ENCODE peak calls at places on chromosomes 7 and 10, in nine cellular contexts. One of them, this sample, is unnamed.

GRCh38 chr7:2175514-2175913 is 57.2 kb downstream of the MAD1L1 start:
- DNase-seq in T follicular helper cell: no peak
- DNase-seq in kidney glomerular epithelial cell: peak
- DNase-seq in AG10803: peak
- DNase-seq in LoVo: peak
- DNase-seq in progenitor cell of endocrine pancreas: no peak
- DNase-seq in activated T-cell treated with anti-CD3 and anti-CD28 coated beads, Interleukin-2, amount 50 U/mL, for 1 hour: no peak
- DNase-seq in HEK293T: no peak
- DNase-seq in T-helper 1 cell: no peak
- DNase-seq in this sample: peak

GRCh38 chr7:149093228-149093627 is 2.7 kb upstream of the ZNF786 start:
- DNase-seq in T follicular helper cell: no peak
- DNase-seq in kidney glomerular epithelial cell: no peak
- DNase-seq in AG10803: no peak
- DNase-seq in LoVo: no peak
- DNase-seq in progenitor cell of endocrine pancreas: no peak
- DNase-seq in activated T-cell treated with anti-CD3 and anti-CD28 coated beads, Interleukin-2, amount 50 U/mL, for 1 hour: no peak
- DNase-seq in HEK293T: no peak
- DNase-seq in T-helper 1 cell: no peak
- DNase-seq in this sample: no peak

GRCh38 chr7:2123360-2123759 is 109.4 kb downstream of the MAD1L1 start:
- DNase-seq in T follicular helper cell: no peak
- DNase-seq in kidney glomerular epithelial cell: no peak
- DNase-seq in AG10803: no peak
- DNase-seq in LoVo: no peak
- DNase-seq in progenitor cell of endocrine pancreas: no peak
- DNase-seq in activated T-cell treated with anti-CD3 and anti-CD28 coated beads, Interleukin-2, amount 50 U/mL, for 1 hour: no peak
- DNase-seq in HEK293T: no peak
- DNase-seq in T-helper 1 cell: no peak
- DNase-seq in this sample: no peak

GRCh38 chr7:73976761-73977625 is 51.0 kb upstream of the ELN start:
- DNase-seq in T follicular helper cell: no peak
- DNase-seq in kidney glomerular epithelial cell: no peak
- DNase-seq in AG10803: peak
- DNase-seq in LoVo: no peak
- DNase-seq in progenitor cell of endocrine pancreas: no peak
- DNase-seq in activated T-cell treated with anti-CD3 and anti-CD28 coated beads, Interleukin-2, amount 50 U/mL, for 1 hour: no peak
- DNase-seq in HEK293T: no peak
- DNase-seq in T-helper 1 cell: no peak
- DNase-seq in this sample: no peak

GRCh38 chr7:143256325-143256724 is 6.9 kb upstream of the GSTK1 start:
- DNase-seq in T follicular helper cell: no peak
- DNase-seq in kidney glomerular epithelial cell: no peak
- DNase-seq in AG10803: no peak
- DNase-seq in LoVo: no peak
- DNase-seq in progenitor cell of endocrine pancreas: no peak
- DNase-seq in activated T-cell treated with anti-CD3 and anti-CD28 coated beads, Interleukin-2, amount 50 U/mL, for 1 hour: no peak
- DNase-seq in HEK293T: no peak
- DNase-seq in T-helper 1 cell: no peak
- DNase-seq in this sample: no peak

GRCh38 chr7:47471358-47471703 is 110.6 kb downstream of the TNS3 start:
- DNase-seq in T follicular helper cell: no peak
- DNase-seq in kidney glomerular epithelial cell: no peak
- DNase-seq in AG10803: no peak
- DNase-seq in LoVo: no peak
- DNase-seq in progenitor cell of endocrine pancreas: no peak
- DNase-seq in activated T-cell treated with anti-CD3 and anti-CD28 coated beads, Interleukin-2, amount 50 U/mL, for 1 hour: no peak
- DNase-seq in HEK293T: no peak
- DNase-seq in T-helper 1 cell: no peak
- DNase-seq in this sample: no peak

GRCh38 chr10:97434055-97434454 is 8.1 kb downstream of the PGAM1 start:
- DNase-seq in T follicular helper cell: no peak
- DNase-seq in kidney glomerular epithelial cell: no peak
- DNase-seq in AG10803: no peak
- DNase-seq in LoVo: no peak
- DNase-seq in progenitor cell of endocrine pancreas: no peak
- DNase-seq in activated T-cell treated with anti-CD3 and anti-CD28 coated beads, Interleukin-2, amount 50 U/mL, for 1 hour: no peak
- DNase-seq in HEK293T: no peak
- DNase-seq in T-helper 1 cell: no peak
- DNase-seq in this sample: no peak

GRCh38 chr7:13848576-13849527 is 140.6 kb downstream of the ETV1 start:
- DNase-seq in T follicular helper cell: no peak
- DNase-seq in kidney glomerular epithelial cell: no peak
- DNase-seq in AG10803: peak
- DNase-seq in LoVo: no peak
- DNase-seq in progenitor cell of endocrine pancreas: no peak
- DNase-seq in activated T-cell treated with anti-CD3 and anti-CD28 coated beads, Interleukin-2, amount 50 U/mL, for 1 hour: no peak
- DNase-seq in HEK293T: no peak
- DNase-seq in T-helper 1 cell: no peak
- DNase-seq in this sample: no peak

GRCh38 chr7:132169730-132170129 is 406.5 kb downstream of the PLXNA4 start:
- DNase-seq in T follicular helper cell: no peak
- DNase-seq in kidney glomerular epithelial cell: no peak
- DNase-seq in AG10803: no peak
- DNase-seq in LoVo: no peak
- DNase-seq in progenitor cell of endocrine pancreas: no peak
- DNase-seq in activated T-cell treated with anti-CD3 and anti-CD28 coated beads, Interleukin-2, amount 50 U/mL, for 1 hour: no peak
- DNase-seq in HEK293T: no peak
- DNase-seq in T-helper 1 cell: no peak
- DNase-seq in this sample: no peak

GRCh38 chr10:44353721-44354120 is 31.2 kb downstream of the CXCL12 start:
- DNase-seq in T follicular helper cell: no peak
- DNase-seq in kidney glomerular epithelial cell: no peak
- DNase-seq in AG10803: no peak
- DNase-seq in LoVo: no peak
- DNase-seq in progenitor cell of endocrine pancreas: no peak
- DNase-seq in activated T-cell treated with anti-CD3 and anti-CD28 coated beads, Interleukin-2, amount 50 U/mL, for 1 hour: no peak
- DNase-seq in HEK293T: no peak
- DNase-seq in T-helper 1 cell: no peak
- DNase-seq in this sample: no peak

GRCh38 chr7:29917583-29917982 is 72.0 kb downstream of the SCRN1 start:
- DNase-seq in T follicular helper cell: no peak
- DNase-seq in kidney glomerular epithelial cell: no peak
- DNase-seq in AG10803: no peak
- DNase-seq in LoVo: no peak
- DNase-seq in progenitor cell of endocrine pancreas: no peak
- DNase-seq in activated T-cell treated with anti-CD3 and anti-CD28 coated beads, Interleukin-2, amount 50 U/mL, for 1 hour: no peak
- DNase-seq in HEK293T: no peak
- DNase-seq in T-helper 1 cell: no peak
- DNase-seq in this sample: no peak

GRCh38 chr10:30359373-30360206 is 10.5 kb upstream of the MTPAP start:
- DNase-seq in T follicular helper cell: peak
- DNase-seq in kidney glomerular epithelial cell: peak
- DNase-seq in AG10803: peak
- DNase-seq in LoVo: peak
- DNase-seq in progenitor cell of endocrine pancreas: peak
- DNase-seq in activated T-cell treated with anti-CD3 and anti-CD28 coated beads, Interleukin-2, amount 50 U/mL, for 1 hour: peak
- DNase-seq in HEK293T: peak
- DNase-seq in T-helper 1 cell: peak
- DNase-seq in this sample: peak

GRCh38 chr7:76048668-76048988 is 722 bp downstream of the MDH2 start:
- DNase-seq in T follicular helper cell: no peak
- DNase-seq in kidney glomerular epithelial cell: no peak
- DNase-seq in AG10803: no peak
- DNase-seq in LoVo: peak
- DNase-seq in progenitor cell of endocrine pancreas: no peak
- DNase-seq in activated T-cell treated with anti-CD3 and anti-CD28 coated beads, Interleukin-2, amount 50 U/mL, for 1 hour: peak
- DNase-seq in HEK293T: peak
- DNase-seq in T-helper 1 cell: no peak
- DNase-seq in this sample: no peak

GRCh38 chr10:76115471-76116155 is 684.2 kb downstream of the LRMDA start:
- DNase-seq in T follicular helper cell: no peak
- DNase-seq in kidney glomerular epithelial cell: no peak
- DNase-seq in AG10803: no peak
- DNase-seq in LoVo: no peak
- DNase-seq in progenitor cell of endocrine pancreas: no peak
- DNase-seq in activated T-cell treated with anti-CD3 and anti-CD28 coated beads, Interleukin-2, amount 50 U/mL, for 1 hour: no peak
- DNase-seq in HEK293T: no peak
- DNase-seq in T-helper 1 cell: no peak
- DNase-seq in this sample: no peak

GRCh38 chr7:14835399-14835798 is 67.2 kb downstream of the DGKB start:
- DNase-seq in T follicular helper cell: no peak
- DNase-seq in kidney glomerular epithelial cell: no peak
- DNase-seq in AG10803: no peak
- DNase-seq in LoVo: no peak
- DNase-seq in progenitor cell of endocrine pancreas: no peak
- DNase-seq in activated T-cell treated with anti-CD3 and anti-CD28 coated beads, Interleukin-2, amount 50 U/mL, for 1 hour: no peak
- DNase-seq in HEK293T: no peak
- DNase-seq in T-helper 1 cell: no peak
- DNase-seq in this sample: no peak

GRCh38 chr10:47370015-47370767 is 13.9 kb downstream of the ZNF488 start:
- DNase-seq in T follicular helper cell: no peak
- DNase-seq in kidney glomerular epithelial cell: no peak
- DNase-seq in AG10803: no peak
- DNase-seq in LoVo: no peak
- DNase-seq in progenitor cell of endocrine pancreas: no peak
- DNase-seq in activated T-cell treated with anti-CD3 and anti-CD28 coated beads, Interleukin-2, amount 50 U/mL, for 1 hour: no peak
- DNase-seq in HEK293T: no peak
- DNase-seq in T-helper 1 cell: no peak
- DNase-seq in this sample: no peak

GRCh38 chr10:93261089-93261488 is 187.4 kb downstream of the CYP26A1 start:
- DNase-seq in T follicular helper cell: no peak
- DNase-seq in kidney glomerular epithelial cell: no peak
- DNase-seq in AG10803: no peak
- DNase-seq in LoVo: no peak
- DNase-seq in progenitor cell of endocrine pancreas: no peak
- DNase-seq in activated T-cell treated with anti-CD3 and anti-CD28 coated beads, Interleukin-2, amount 50 U/mL, for 1 hour: no peak
- DNase-seq in HEK293T: no peak
- DNase-seq in T-helper 1 cell: no peak
- DNase-seq in this sample: no peak

GRCh38 chr7:45881759-45882464 is 6.4 kb upstream of the IGFBP1 start:
- DNase-seq in T follicular helper cell: no peak
- DNase-seq in kidney glomerular epithelial cell: peak
- DNase-seq in AG10803: peak
- DNase-seq in LoVo: peak
- DNase-seq in progenitor cell of endocrine pancreas: no peak
- DNase-seq in activated T-cell treated with anti-CD3 and anti-CD28 coated beads, Interleukin-2, amount 50 U/mL, for 1 hour: no peak
- DNase-seq in HEK293T: no peak
- DNase-seq in T-helper 1 cell: no peak
- DNase-seq in this sample: no peak

GRCh38 chr10:127040756-127041155 is 135.5 kb downstream of the DOCK1 start:
- DNase-seq in T follicular helper cell: no peak
- DNase-seq in kidney glomerular epithelial cell: no peak
- DNase-seq in AG10803: peak
- DNase-seq in LoVo: no peak
- DNase-seq in progenitor cell of endocrine pancreas: no peak
- DNase-seq in activated T-cell treated with anti-CD3 and anti-CD28 coated beads, Interleukin-2, amount 50 U/mL, for 1 hour: no peak
- DNase-seq in HEK293T: no peak
- DNase-seq in T-helper 1 cell: no peak
- DNase-seq in this sample: no peak

GRCh38 chr10:109974509-109975191 is 33.1 kb upstream of the ADD3 start:
- DNase-seq in T follicular helper cell: no peak
- DNase-seq in kidney glomerular epithelial cell: peak
- DNase-seq in AG10803: no peak
- DNase-seq in LoVo: no peak
- DNase-seq in progenitor cell of endocrine pancreas: no peak
- DNase-seq in activated T-cell treated with anti-CD3 and anti-CD28 coated beads, Interleukin-2, amount 50 U/mL, for 1 hour: no peak
- DNase-seq in HEK293T: no peak
- DNase-seq in T-helper 1 cell: no peak
- DNase-seq in this sample: no peak

GRCh38 chr10:48625013-48625412 is 20.1 kb upstream of the ARHGAP22 start:
- DNase-seq in T follicular helper cell: no peak
- DNase-seq in kidney glomerular epithelial cell: peak
- DNase-seq in AG10803: peak
- DNase-seq in LoVo: no peak
- DNase-seq in progenitor cell of endocrine pancreas: no peak
- DNase-seq in activated T-cell treated with anti-CD3 and anti-CD28 coated beads, Interleukin-2, amount 50 U/mL, for 1 hour: no peak
- DNase-seq in HEK293T: no peak
- DNase-seq in T-helper 1 cell: no peak
- DNase-seq in this sample: no peak

GRCh38 chr7:47520408-47520807 is 61.5 kb downstream of the TNS3 start:
- DNase-seq in T follicular helper cell: no peak
- DNase-seq in kidney glomerular epithelial cell: no peak
- DNase-seq in AG10803: peak
- DNase-seq in LoVo: no peak
- DNase-seq in progenitor cell of endocrine pancreas: no peak
- DNase-seq in activated T-cell treated with anti-CD3 and anti-CD28 coated beads, Interleukin-2, amount 50 U/mL, for 1 hour: no peak
- DNase-seq in HEK293T: no peak
- DNase-seq in T-helper 1 cell: no peak
- DNase-seq in this sample: no peak

GRCh38 chr7:38685851-38686250 is 54.7 kb upstream of the AMPH start:
- DNase-seq in T follicular helper cell: no peak
- DNase-seq in kidney glomerular epithelial cell: no peak
- DNase-seq in AG10803: no peak
- DNase-seq in LoVo: no peak
- DNase-seq in progenitor cell of endocrine pancreas: no peak
- DNase-seq in activated T-cell treated with anti-CD3 and anti-CD28 coated beads, Interleukin-2, amount 50 U/mL, for 1 hour: no peak
- DNase-seq in HEK293T: no peak
- DNase-seq in T-helper 1 cell: no peak
- DNase-seq in this sample: no peak

GRCh38 chr7:47515305-47515834 is 66.5 kb downstream of the TNS3 start:
- DNase-seq in T follicular helper cell: no peak
- DNase-seq in kidney glomerular epithelial cell: no peak
- DNase-seq in AG10803: no peak
- DNase-seq in LoVo: no peak
- DNase-seq in progenitor cell of endocrine pancreas: no peak
- DNase-seq in activated T-cell treated with anti-CD3 and anti-CD28 coated beads, Interleukin-2, amount 50 U/mL, for 1 hour: no peak
- DNase-seq in HEK293T: no peak
- DNase-seq in T-helper 1 cell: no peak
- DNase-seq in this sample: no peak

GRCh38 chr10:110498087-110498981 is 627 bp downstream of the DUSP5 start:
- DNase-seq in T follicular helper cell: peak
- DNase-seq in kidney glomerular epithelial cell: no peak
- DNase-seq in AG10803: peak
- DNase-seq in LoVo: no peak
- DNase-seq in progenitor cell of endocrine pancreas: peak
- DNase-seq in activated T-cell treated with anti-CD3 and anti-CD28 coated beads, Interleukin-2, amount 50 U/mL, for 1 hour: peak
- DNase-seq in HEK293T: peak
- DNase-seq in T-helper 1 cell: peak
- DNase-seq in this sample: peak

GRCh38 chr7:155296788-155297516 is 726 bp upstream of the INSIG1 start:
- DNase-seq in T follicular helper cell: peak
- DNase-seq in kidney glomerular epithelial cell: peak
- DNase-seq in AG10803: peak
- DNase-seq in LoVo: peak
- DNase-seq in progenitor cell of endocrine pancreas: no peak
- DNase-seq in activated T-cell treated with anti-CD3 and anti-CD28 coated beads, Interleukin-2, amount 50 U/mL, for 1 hour: peak
- DNase-seq in HEK293T: peak
- DNase-seq in T-helper 1 cell: peak
- DNase-seq in this sample: peak

GRCh38 chr7:98727146-98727709 is 110.1 kb downstream of the NPTX2 start:
- DNase-seq in T follicular helper cell: no peak
- DNase-seq in kidney glomerular epithelial cell: no peak
- DNase-seq in AG10803: no peak
- DNase-seq in LoVo: no peak
- DNase-seq in progenitor cell of endocrine pancreas: no peak
- DNase-seq in activated T-cell treated with anti-CD3 and anti-CD28 coated beads, Interleukin-2, amount 50 U/mL, for 1 hour: no peak
- DNase-seq in HEK293T: no peak
- DNase-seq in T-helper 1 cell: no peak
- DNase-seq in this sample: no peak

GRCh38 chr10:48981310-48981907 is 41.8 kb upstream of the LRRC18 start:
- DNase-seq in T follicular helper cell: no peak
- DNase-seq in kidney glomerular epithelial cell: no peak
- DNase-seq in AG10803: peak
- DNase-seq in LoVo: peak
- DNase-seq in progenitor cell of endocrine pancreas: peak
- DNase-seq in activated T-cell treated with anti-CD3 and anti-CD28 coated beads, Interleukin-2, amount 50 U/mL, for 1 hour: peak
- DNase-seq in HEK293T: peak
- DNase-seq in T-helper 1 cell: no peak
- DNase-seq in this sample: peak

GRCh38 chr10:14162626-14163344 is 167.9 kb downstream of the FRMD4A start:
- DNase-seq in T follicular helper cell: no peak
- DNase-seq in kidney glomerular epithelial cell: no peak
- DNase-seq in AG10803: no peak
- DNase-seq in LoVo: no peak
- DNase-seq in progenitor cell of endocrine pancreas: no peak
- DNase-seq in activated T-cell treated with anti-CD3 and anti-CD28 coated beads, Interleukin-2, amount 50 U/mL, for 1 hour: no peak
- DNase-seq in HEK293T: no peak
- DNase-seq in T-helper 1 cell: no peak
- DNase-seq in this sample: no peak

GRCh38 chr7:51256244-51256781 is 60.3 kb downstream of the COBL start:
- DNase-seq in T follicular helper cell: no peak
- DNase-seq in kidney glomerular epithelial cell: no peak
- DNase-seq in AG10803: no peak
- DNase-seq in LoVo: no peak
- DNase-seq in progenitor cell of endocrine pancreas: no peak
- DNase-seq in activated T-cell treated with anti-CD3 and anti-CD28 coated beads, Interleukin-2, amount 50 U/mL, for 1 hour: no peak
- DNase-seq in HEK293T: no peak
- DNase-seq in T-helper 1 cell: no peak
- DNase-seq in this sample: no peak

GRCh38 chr10:5447611-5448071 is 35.3 kb downstream of the NET1 start:
- DNase-seq in T follicular helper cell: no peak
- DNase-seq in kidney glomerular epithelial cell: peak
- DNase-seq in AG10803: no peak
- DNase-seq in LoVo: peak
- DNase-seq in progenitor cell of endocrine pancreas: no peak
- DNase-seq in activated T-cell treated with anti-CD3 and anti-CD28 coated beads, Interleukin-2, amount 50 U/mL, for 1 hour: no peak
- DNase-seq in HEK293T: no peak
- DNase-seq in T-helper 1 cell: no peak
- DNase-seq in this sample: peak